ENCODE peak calls at places on chromosome 2, in four cellular contexts. G, W, F and I are unnamed samples.

GRCh38 chr2:191165190-191165643 is 14.4 kb upstream of the STAT4 start:
- DNase-seq in G (no peak), W (peak; percentile 79), F (peak; percentile 23), I (peak; percentile 72)

GRCh38 chr2:151946856-151947523 is 118.8 kb upstream of the ARL5A start:
- DNase-seq in F (peak; percentile 45), W (peak; percentile 28), G (peak; percentile 69), I (no peak)

GRCh38 chr2:11669454-11670291 is at the start of gene NTSR2:
- DNase-seq in W (peak; percentile 57), G (no peak), F (peak; percentile 51), I (peak; percentile 39)

GRCh38 chr2:56017784-56018183 is 94.2 kb upstream of the EFEMP1 start:
- DNase-seq in W (no peak), G (no peak), F (no peak), I (no peak)

GRCh38 chr2:142557391-142557790 is 320.1 kb upstream of the KYNU start:
- DNase-seq in F (no peak), G (no peak), W (no peak), I (no peak)

GRCh38 chr2:204321910-204322765 is 223.1 kb upstream of the PARD3B start:
- DNase-seq in G (no peak), F (no peak), W (peak; percentile 34), I (peak; percentile 52)

GRCh38 chr2:7256377-7256776 is 339.2 kb downstream of the RNF144A start:
- DNase-seq in G (no peak), F (no peak), W (no peak), I (no peak)

GRCh38 chr2:232473467-232473890 is 14.2 kb downstream of the ECEL1 start:
- DNase-seq in G (no peak), W (peak; percentile 3), F (no peak), I (no peak)

GRCh38 chr2:131105950-131106801 is 1.0 kb downstream of the PLEKHB2 start:
- DNase-seq in G (peak; percentile 67), F (peak; percentile 84), W (peak; percentile 74), I (peak; percentile 68)

DNA sequence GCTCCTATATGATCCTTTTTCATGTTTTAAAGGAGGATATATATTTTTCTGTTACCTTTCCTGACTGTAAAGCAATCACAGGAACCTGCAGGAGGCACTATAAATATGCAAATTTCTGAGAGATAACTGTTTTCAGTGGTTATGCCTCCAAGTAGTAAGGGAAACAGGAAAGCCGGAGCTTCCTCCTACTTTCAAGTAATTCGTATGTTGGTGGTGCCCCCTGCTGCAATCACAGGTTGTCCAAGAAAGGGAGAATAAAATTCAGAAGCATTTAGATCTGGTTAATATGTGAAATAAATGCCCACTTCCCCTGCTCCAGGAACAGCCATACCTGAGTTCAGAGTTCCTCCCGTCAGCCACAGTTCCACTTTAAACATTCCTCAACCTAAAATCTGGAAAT is 12.0 kb upstream of the BCL11A start:
- DNase-seq in W (no peak), F (peak; percentile 15), G (no peak), I (peak; percentile 32)
- TF ChIP-seq CTCF in W (no peak), F (peak; percentile 47), G (no peak), I (peak; percentile 40)

DNA sequence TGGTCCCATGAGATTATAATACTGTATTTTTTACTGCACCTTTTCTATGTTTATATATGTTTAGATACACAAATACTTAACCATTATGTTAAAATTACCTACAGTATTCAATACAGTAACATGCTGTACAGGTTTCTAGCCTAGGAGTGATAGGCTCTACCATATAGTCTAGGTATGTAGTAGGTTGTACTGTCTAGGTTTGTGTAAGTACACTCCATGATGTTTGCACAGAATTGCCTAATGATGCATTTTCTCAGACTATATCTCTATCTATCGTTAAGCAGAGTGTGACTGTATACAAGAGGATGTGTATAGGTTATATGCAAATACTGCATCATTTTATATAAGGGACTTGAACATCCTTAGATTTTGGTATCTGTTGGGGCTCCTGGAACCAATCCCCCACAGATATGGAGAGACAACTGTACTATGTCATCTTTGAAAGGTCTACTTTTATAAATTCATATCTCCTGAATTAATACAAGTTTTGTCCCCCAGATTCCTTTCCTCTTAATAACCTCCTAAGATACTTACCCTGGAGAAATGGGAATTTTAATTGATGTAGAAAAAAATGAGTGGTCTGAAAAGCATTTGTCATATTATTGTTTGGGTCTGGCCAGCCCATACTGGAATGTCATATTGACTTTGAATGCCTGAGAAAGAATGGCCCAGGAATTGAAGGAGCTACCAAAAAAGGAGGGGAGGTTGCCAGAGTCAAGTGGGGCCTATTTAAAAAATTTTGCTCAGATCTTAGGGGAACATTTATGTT is 36.6 kb downstream of the EHBP1 start:
- DNase-seq in G (no peak), F (no peak), W (no peak), I (peak; percentile 80)
- H3K4me3 ChIP-seq in G (no peak overlapping the region), F (no peak overlapping the region), W (no peak overlapping the region), I (no peak overlapping the region)

DNA sequence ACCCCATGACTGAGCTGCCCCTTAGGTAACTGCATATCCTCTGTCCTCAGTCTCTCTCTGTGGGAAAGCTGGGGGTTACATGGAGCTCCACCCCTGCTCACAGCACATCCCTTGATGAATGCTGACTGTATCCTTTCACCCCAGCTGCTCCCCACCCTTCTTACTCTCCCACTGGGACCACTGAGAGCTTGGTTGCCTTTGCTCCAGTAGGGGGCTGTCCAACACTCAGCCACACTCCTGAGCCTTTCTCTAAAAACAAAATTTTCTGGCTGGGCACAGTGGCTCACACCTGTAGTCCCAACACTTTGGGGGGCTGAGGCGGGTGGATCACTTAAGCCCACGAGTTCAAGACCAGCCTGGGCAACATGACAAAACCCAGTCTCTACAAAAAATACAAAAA is 89.2 kb upstream of the MSH2 start:
- DNase-seq in F (no peak), W (no peak), G (no peak), I (no peak)
- TF ChIP-seq CTCF in F (peak; percentile 50), W (no peak), G (no peak), I (no peak)

DNA sequence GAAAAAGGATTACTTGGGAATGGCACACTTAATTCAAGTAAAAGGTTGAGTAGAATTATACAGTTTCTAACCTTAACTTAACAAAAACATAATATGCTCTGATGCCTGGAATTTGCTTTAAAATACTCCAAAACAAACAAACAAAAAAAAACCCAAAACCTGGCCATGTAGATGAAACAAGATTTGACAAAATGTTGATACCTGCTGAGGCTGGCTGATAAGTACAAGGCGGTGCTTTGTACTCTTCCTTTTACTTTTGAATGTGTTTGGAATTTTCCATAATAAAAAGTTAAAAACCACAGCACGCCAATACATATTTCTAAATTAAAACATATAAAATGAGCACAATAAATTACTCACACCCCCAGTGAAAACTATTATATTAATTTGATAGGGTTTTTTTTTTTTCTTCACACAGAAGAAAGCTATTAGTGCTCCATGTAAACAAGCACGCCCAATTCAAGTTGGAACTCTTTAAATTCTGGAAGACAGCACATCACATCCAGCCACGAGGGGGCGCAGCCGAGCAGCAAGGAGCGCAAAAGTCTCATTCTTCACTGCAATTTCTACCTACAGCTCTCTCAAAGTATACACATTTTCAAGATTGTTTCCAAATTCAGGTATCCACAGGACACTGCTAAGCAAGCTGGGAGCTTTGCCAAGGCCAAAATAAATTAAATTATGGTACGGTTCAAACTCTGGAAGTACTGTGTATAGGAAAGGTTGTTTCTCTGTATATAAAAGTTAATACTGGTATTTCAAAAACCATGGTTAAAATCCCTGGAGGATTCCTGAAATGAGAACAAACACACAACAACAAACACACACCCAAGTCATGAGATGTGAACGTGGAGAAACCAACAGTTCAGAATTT is 7.5 kb downstream of the SERTAD2 start:
- DNase-seq in G (peak; percentile 91), F (peak; percentile 63), W (peak; percentile 72), I (peak; percentile 68)
- H3K4me3 ChIP-seq in G (peak overlapping the region; percentile 2), F (no peak overlapping the region), W (no peak overlapping the region), I (no peak overlapping the region)

DNA sequence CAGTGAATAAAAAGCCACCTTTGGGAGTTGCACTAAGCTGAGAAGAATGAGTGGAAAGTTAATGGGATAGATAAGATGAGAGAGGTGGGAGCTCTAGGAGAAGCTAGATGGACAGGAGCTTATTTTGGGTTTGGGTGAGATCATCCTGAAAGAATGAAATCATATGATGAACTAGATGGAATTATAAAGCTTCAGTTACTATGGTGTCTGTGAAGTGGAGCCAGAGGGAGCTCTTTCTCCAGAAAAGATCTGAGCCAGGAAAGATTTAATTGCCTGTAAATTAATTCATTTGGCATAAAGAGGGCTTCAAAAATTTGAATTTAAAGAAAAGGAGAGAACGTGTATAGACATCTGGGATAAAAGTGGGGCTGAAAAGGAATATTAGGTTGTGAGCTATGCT is 10.3 kb downstream of the DNAH6 start:
- DNase-seq in W (peak; percentile 5), F (no peak), G (no peak), I (peak; percentile 11)
- TF ChIP-seq CTCF in W (no peak), F (no peak), G (no peak), I (peak; percentile 28)

GRCh38 chr2:25286025-25286400 is 55.7 kb downstream of the DNMT3A start:
- DNase-seq in G (no peak), W (no peak), F (no peak), I (no peak)
- H3K4me3 ChIP-seq in G (no peak overlapping the region), W (no peak overlapping the region), F (no peak overlapping the region), I (no peak overlapping the region)

GRCh38 chr2:158755310-158755709 is 39.8 kb upstream of the DAPL1 start:
- DNase-seq in G (no peak), W (peak; percentile 48), F (peak; percentile 22), I (no peak)

GRCh38 chr2:158756331-158756730 is 38.8 kb upstream of the DAPL1 start:
- DNase-seq in G (no peak), W (peak; percentile 70), F (no peak), I (no peak)

GRCh38 chr2:158756976-158757375 is 38.1 kb upstream of the DAPL1 start:
- DNase-seq in W (peak; percentile 95), F (no peak), G (no peak), I (no peak)

GRCh38 chr2:158754303-158754611 is 40.9 kb upstream of the DAPL1 start:
- DNase-seq in W (no peak), G (no peak), F (no peak), I (no peak)

GRCh38 chr2:158755738-158756137 is 39.4 kb upstream of the DAPL1 start:
- DNase-seq in F (no peak), G (no peak), W (no peak), I (no peak)
- TF ChIP-seq CTCF in F (peak; percentile 52), G (no peak), W (peak; percentile 23), I (peak; percentile 22)

DNA sequence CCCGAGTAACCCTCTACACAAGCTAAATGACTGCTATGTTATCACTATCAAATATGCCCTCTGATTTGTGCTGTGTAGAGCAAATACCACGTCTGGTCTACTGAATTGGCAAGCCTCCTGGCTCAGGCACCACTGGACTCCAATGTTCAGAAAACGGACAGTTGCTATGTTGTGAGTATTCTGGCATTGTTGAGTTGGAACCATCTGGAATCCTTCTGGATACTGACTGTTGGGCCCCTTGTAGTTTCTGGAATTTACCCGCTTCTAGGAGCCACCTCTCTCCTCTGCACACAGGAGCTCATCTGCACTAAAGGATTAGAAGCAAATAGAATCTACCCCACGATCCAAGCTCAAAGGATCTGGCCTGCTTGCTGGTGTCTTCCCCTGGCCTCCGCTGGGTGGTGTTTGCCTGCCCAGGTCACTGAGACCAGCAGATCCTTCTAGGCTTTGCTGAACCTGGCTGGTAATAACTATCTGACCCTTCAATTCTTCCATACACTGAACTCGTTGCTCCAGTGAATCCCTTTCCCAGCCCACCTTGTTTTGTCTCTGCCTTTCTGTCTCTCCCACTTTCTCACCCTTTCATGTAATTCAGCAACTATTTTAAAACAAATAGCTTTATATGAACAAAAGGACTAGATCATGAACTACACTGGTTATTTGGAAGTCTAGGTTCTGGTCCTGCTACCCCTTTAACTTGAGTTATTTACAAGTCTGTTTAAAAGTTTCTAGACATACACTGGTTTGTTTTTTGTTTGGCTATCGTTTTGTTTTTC is 2.1 kb upstream of the HAAO start:
- DNase-seq in W (peak; percentile 30), G (no peak), F (peak; percentile 86), I (peak; percentile 24)
- H3K4me3 ChIP-seq in W (no peak overlapping the region), G (no peak overlapping the region), F (peak overlapping the region; percentile 99), I (no peak overlapping the region)

GRCh38 chr2:240460781-240461431 is 25.4 kb downstream of the GPC1 start:
- DNase-seq in F (no peak), G (peak; percentile 60), W (no peak), I (no peak)
- TF ChIP-seq CTCF in F (no peak), G (no peak), W (no peak), I (no peak)